ENCODE peak calls at places on chromosomes 3 and 15, in four cellular contexts. Z, D, F and Q are unnamed samples.

GRCh38 chr3:27467545-27467944 is 16.6 kb downstream of the SLC4A7 start:
- DNase-seq in Z (no peak), D (no peak), F (peak), Q (peak)

GRCh38 chr3:8986741-8987672 is 23.7 kb upstream of the RAD18 start:
- DNase-seq in Z (no peak), D (no peak), F (no peak), Q (no peak)

GRCh38 chr3:45623434-45623833 is 28.9 kb downstream of the LIMD1 start:
- DNase-seq in Z (no peak), D (no peak), F (no peak), Q (no peak)

GRCh38 chr3:11390411-11391171 is 118.4 kb downstream of the ATG7 start:
- DNase-seq in Z (no peak), D (no peak), F (no peak), Q (no peak)

GRCh38 chr15:38611228-38611627 is 46.6 kb upstream of the RASGRP1 start:
- DNase-seq in Z (no peak), D (no peak), F (no peak), Q (no peak)

GRCh38 chr3:13683288-13683687 is 134.4 kb downstream of the FBLN2 start:
- DNase-seq in Z (no peak), D (no peak), F (no peak), Q (no peak)

GRCh38 chr15:45650889-45651525 is 16.2 kb downstream of the SQOR start:
- DNase-seq in Z (no peak), D (no peak), F (no peak), Q (no peak)

GRCh38 chr15:100083572-100083971 is 258.2 kb downstream of the ADAMTS17 start:
- DNase-seq in Z (no peak), D (no peak), F (no peak), Q (no peak)

GRCh38 chr3:168095611-168096209 is at the start of gene GOLIM4:
- DNase-seq in Z (peak), D (peak), F (peak), Q (peak)

GRCh38 chr3:102415553-102415952 is 19.3 kb upstream of the ZPLD1 start:
- DNase-seq in Z (no peak), D (no peak), F (no peak), Q (no peak)

GRCh38 chr3:76367281-76367680 is 581.9 kb upstream of the ZNF717 start:
- DNase-seq in Z (no peak), D (no peak), F (no peak), Q (no peak)

GRCh38 chr3:169429328-169429727 is 234.2 kb downstream of the MECOM start:
- DNase-seq in Z (no peak), D (no peak), F (no peak), Q (no peak)

GRCh38 chr3:173396191-173397041 is 1.1 kb upstream of the NLGN1 start:
- DNase-seq in Z (no peak), D (peak), F (no peak), Q (no peak)

GRCh38 chr3:52056521-52056967 is at the start of gene DUSP7:
- DNase-seq in Z (peak), D (peak), F (no peak), Q (peak)

GRCh38 chr3:149245738-149246451 is 24.3 kb upstream of the CP start:
- DNase-seq in Z (no peak), D (no peak), F (peak), Q (no peak)

GRCh38 chr3:119492128-119492527 is 6.2 kb upstream of the TIMMDC1 start:
- DNase-seq in Z (no peak), D (no peak), F (no peak), Q (no peak)

GRCh38 chr3:8712871-8713360 is 20.7 kb upstream of the CAV3 start:
- DNase-seq in Z (no peak), D (no peak), F (no peak), Q (no peak)

GRCh38 chr3:128969993-128970740 is 23.7 kb downstream of the CFAP92 start:
- DNase-seq in Z (peak), D (peak), F (peak), Q (no peak)

GRCh38 chr3:90055721-90056120 is 948.3 kb downstream of the EPHA3 start:
- DNase-seq in Z (no peak), D (no peak), F (no peak), Q (no peak)

GRCh38 chr15:83372434-83372873 is 74.7 kb upstream of the SH3GL3 start:
- DNase-seq in Z (no peak), D (peak), F (no peak), Q (no peak)

GRCh38 chr3:19065027-19065426 is 83.3 kb upstream of the KCNH8 start:
- DNase-seq in Z (no peak), D (no peak), F (peak), Q (no peak)

GRCh38 chr3:34793066-34793465 is 846.3 kb upstream of the ARPP21 start:
- DNase-seq in Z (no peak), D (no peak), F (no peak), Q (no peak)
- TF ChIP-seq NR3C1 in Z (no peak), D (no peak), F (no peak), Q (no peak)

DNA sequence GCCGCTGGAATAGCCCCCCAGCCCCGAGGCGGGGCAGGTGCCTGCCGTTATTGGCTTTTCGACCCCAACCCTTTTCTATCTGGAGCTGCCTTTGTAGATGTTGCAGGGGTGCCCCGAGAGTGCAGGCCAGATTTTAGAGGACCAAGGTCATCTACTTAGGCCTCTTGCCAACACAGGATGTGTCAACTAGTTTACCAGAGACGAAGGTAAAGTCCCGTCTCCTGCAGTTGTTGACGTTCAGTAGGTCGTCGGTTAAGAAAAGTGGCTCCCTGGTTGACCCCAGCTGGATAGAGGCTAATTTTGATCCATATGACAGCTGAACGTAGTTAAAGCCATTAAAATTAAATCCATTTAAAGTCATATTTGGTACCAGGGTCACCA is 622 bp upstream of the UBE3A start:
- DNase-seq in Z (peak), D (no peak), F (peak), Q (no peak)
- TF ChIP-seq NR3C1 in Z (no peak), D (no peak), F (no peak), Q (no peak)

DNA sequence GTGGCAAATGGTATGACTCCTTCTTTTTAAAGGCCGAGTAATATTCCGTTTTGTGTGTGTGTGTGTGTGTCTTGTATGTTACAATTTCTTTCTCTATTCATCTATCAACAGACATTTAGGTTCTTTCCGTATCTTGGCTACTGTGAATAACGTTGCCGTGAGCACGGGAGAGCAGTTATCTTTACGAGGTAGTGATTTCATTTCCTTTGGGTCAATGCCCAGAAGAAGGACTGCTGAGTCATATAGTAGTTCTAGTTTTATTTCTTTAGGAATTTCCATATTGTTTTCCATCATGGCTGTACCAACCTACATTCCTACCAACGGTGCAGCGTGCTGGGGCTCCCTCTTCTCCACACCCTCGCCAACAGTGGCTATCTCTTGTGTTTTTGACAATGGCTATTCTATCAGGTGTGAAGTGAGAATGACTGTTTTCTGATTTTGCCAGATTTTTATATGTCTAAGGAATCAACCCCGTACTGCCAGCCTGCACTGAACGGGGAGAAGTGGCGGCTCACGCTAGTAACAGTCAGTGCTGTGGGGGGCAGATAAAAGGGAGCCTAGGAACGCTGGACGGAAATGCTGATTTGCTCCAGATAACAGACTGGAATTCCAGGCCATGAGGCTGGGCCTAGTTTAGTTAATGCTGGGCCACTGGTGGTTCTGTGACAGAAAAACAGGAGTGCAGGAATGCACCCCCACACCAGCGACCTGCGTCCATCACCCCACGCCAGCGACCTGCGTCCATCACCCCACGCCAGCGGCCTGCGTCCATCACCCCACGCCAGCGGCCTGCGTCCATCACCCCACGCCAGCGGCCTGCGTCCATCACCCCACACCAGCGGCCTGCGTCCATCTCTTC is 168.1 kb downstream of the XXYLT1 start:
- DNase-seq in Z (no peak), D (no peak), F (no peak), Q (peak)
- TF ChIP-seq NR3C1 in Z (no peak), D (no peak), F (no peak), Q (no peak)

DNA sequence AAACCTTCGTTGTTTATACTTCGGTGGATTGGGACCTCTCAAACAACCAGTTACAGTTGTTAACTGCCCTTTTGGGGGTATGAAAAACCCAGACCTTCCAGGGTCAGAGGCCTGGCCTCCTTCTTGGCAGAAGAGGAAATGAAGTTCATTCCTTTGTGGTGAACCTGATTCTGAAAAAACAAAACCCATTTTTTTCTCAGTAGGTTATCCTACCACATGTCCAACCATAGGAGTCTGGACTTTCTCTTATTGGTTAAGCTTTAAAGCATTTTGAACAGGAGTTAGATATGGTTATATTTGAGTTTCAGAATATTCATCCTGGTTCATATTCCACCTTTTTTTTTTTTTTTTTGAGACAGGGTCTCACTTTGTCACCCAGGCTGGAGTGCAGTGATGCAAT is 7.2 kb upstream of the LACTB start:
- DNase-seq in Z (no peak), D (no peak), F (no peak), Q (no peak)
- TF ChIP-seq NR3C1 in Z (no peak), D (no peak), F (no peak), Q (no peak)

GRCh38 chr3:147049305-147049704 is 357.0 kb downstream of the ZIC4 start:
- DNase-seq in Z (no peak), D (no peak), F (no peak), Q (no peak)
- TF ChIP-seq NR3C1 in Z (no peak), D (no peak), F (no peak), Q (no peak)

DNA sequence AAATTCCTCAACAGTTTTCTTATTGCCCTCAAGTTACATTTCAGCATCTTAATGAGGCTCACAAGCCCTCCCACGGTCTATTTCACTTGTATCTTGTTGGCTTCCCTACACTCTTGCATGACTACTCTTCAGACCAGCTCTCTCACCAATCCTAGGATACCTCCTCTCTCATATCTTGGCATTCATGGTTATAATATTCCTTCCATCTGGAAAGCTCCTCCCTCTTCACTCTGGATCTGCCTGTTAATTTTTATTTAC is 8.5 kb upstream of the CCDC80 start:
- DNase-seq in Z (no peak), D (no peak), F (no peak), Q (no peak)
- TF ChIP-seq NR3C1 in Z (no peak), D (no peak), F (no peak), Q (no peak)

GRCh38 chr3:137938876-137939275 is 71.1 kb upstream of the CLDN18 start:
- DNase-seq in Z (no peak), D (no peak), F (no peak), Q (no peak)
- TF ChIP-seq NR3C1 in Z (no peak), D (no peak), F (no peak), Q (no peak)